ENCODE peak calls at places on chromosomes 1 and 21, in eight cellular contexts. E is activated CD8-positive, alpha-beta memory T cell treated with anti-CD3 and anti-CD28 coated beads for 48 hours; V is cardiac muscle cell; W is esophagus muscularis mucosa; P is activated naive CD4-positive, alpha-beta T cell; K is endothelial cell; B is fibroblast of the conjunctiva; D is NCI-H446. R is an unnamed sample.

GRCh38 chr1:109499081-109499480 is 5.2 kb downstream of the CYB561D1 start:
- DNase-seq in E (no peak), V (no peak), W (no peak), P (no peak), K (no peak), B (no peak), D (no peak), R (no peak)

GRCh38 chr1:94118013-94118412 is 2.9 kb downstream of the ABCA4 start:
- DNase-seq in E (no peak), V (no peak), W (no peak), P (no peak), K (no peak), B (no peak), D (no peak), R (no peak)

GRCh38 chr21:42112857-42113256 is 41.7 kb downstream of the UMODL1 start:
- DNase-seq in E (no peak), V (peak; percentile 70), W (no peak), P (no peak), K (no peak), B (no peak), D (peak; percentile 66), R (no peak)

GRCh38 chr1:206575165-206575893 is 36.9 kb downstream of the EIF2D start:
- DNase-seq in E (no peak), V (peak; percentile 58), W (no peak), P (no peak), K (no peak), B (peak; percentile 82), D (peak; percentile 81), R (no peak)

GRCh38 chr1:197922070-197922390 is 4.9 kb downstream of the LHX9 start:
- DNase-seq in E (no peak), V (no peak), W (no peak), P (no peak), K (no peak), B (no peak), D (no peak), R (no peak)

GRCh38 chr21:34690041-34690792 is 21.4 kb downstream of the CLIC6 start:
- DNase-seq in E (no peak), V (no peak), W (no peak), P (no peak), K (no peak), B (no peak), D (no peak), R (no peak)

GRCh38 chr1:107135466-107135865 is 5.4 kb upstream of the NTNG1 start:
- DNase-seq in E (no peak), V (peak; percentile 83), W (no peak), P (no peak), K (peak; percentile 68), B (no peak), D (no peak), R (no peak)

GRCh38 chr1:107124705-107125104 is 16.1 kb upstream of the NTNG1 start:
- DNase-seq in E (no peak), V (no peak), W (no peak), P (no peak), K (no peak), B (no peak), D (no peak), R (no peak)

GRCh38 chr1:64975127-64975526 is 8.8 kb upstream of the JAK1 start:
- DNase-seq in E (no peak), V (no peak), W (no peak), P (no peak), K (no peak), B (no peak), D (no peak), R (no peak)

GRCh38 chr1:22760453-22760852 is 49.8 kb downstream of the EPHB2 start:
- DNase-seq in E (no peak), V (no peak), W (no peak), P (no peak), K (no peak), B (no peak), D (no peak), R (no peak)

R was measured in GOT3.